ENCODE peak calls at places on chromosomes 6 and 20, in six cellular contexts. E is left lung, D is cardiac fibroblast, F is uterus, Z is mucosa of descending colon, W is fibroblast of pulmonary artery. B is an unnamed sample.

GRCh38 chr6:90374201-90374600 is 77.6 kb upstream of the BACH2 start:
- DNase-seq in D (no peak), Z (no peak), W (no peak), F (no peak), E (no peak), B (no peak)

GRCh38 chr6:4929319-4929718 is 74.5 kb downstream of the RPP40 start:
- DNase-seq in Z (no peak), D (peak), W (peak), F (no peak), E (no peak), B (no peak)

GRCh38 chr6:11471261-11471660 is 66.3 kb upstream of the TMEM170B start:
- DNase-seq in W (no peak), D (no peak), Z (no peak), F (no peak), E (no peak), B (no peak)

GRCh38 chr6:20366082-20366834 is 35.4 kb upstream of the E2F3 start:
- DNase-seq in W (no peak), F (no peak), Z (peak), D (no peak), E (no peak), B (no peak)

GRCh38 chr6:16324622-16325225 is 86.3 kb downstream of the GMPR start:
- DNase-seq in E (no peak), Z (no peak), F (no peak), W (no peak), D (no peak), B (no peak)

GRCh38 chr6:52496609-52497008 is 76.5 kb downstream of the EFHC1 start:
- DNase-seq in D (no peak), W (no peak), E (no peak), F (no peak), Z (no peak), B (no peak)

GRCh38 chr6:4296552-4296951 is 161.2 kb upstream of the ECI2 start:
- DNase-seq in F (no peak), D (no peak), E (no peak), W (no peak), Z (no peak), B (no peak)

GRCh38 chr6:8930009-8930408 is 494.7 kb upstream of the SLC35B3 start:
- DNase-seq in Z (no peak), F (no peak), D (no peak), W (no peak), E (no peak), B (no peak)

GRCh38 chr6:75437451-75438185 is 56.0 kb downstream of the FILIP1 start:
- DNase-seq in W (peak), E (no peak), Z (no peak), D (peak), F (no peak), B (no peak)

GRCh38 chr6:136526196-136526930 is 23.9 kb downstream of the MAP7 start:
- DNase-seq in E (peak), D (peak), Z (peak), W (peak), F (no peak), B (no peak)

GRCh38 chr20:35359335-35359997 is 52.3 kb downstream of the UQCC1 start:
- DNase-seq in D (no peak), Z (no peak), E (no peak), F (no peak), W (no peak), B (no peak)

GRCh38 chr6:40894962-40895799 is 143.8 kb downstream of the UNC5CL start:
- DNase-seq in E (peak), W (peak), D (peak), F (peak), Z (peak), B (no peak)

GRCh38 chr6:154471609-154472362 is 38.7 kb downstream of the CNKSR3 start:
- DNase-seq in E (no peak), F (no peak), W (no peak), Z (no peak), D (no peak), B (no peak)

GRCh38 chr6:80725156-80725930 is 618.9 kb downstream of the BCKDHB start:
- DNase-seq in Z (no peak), W (no peak), F (no peak), E (no peak), D (peak), B (no peak)
- H3K4me3 ChIP-seq in Z (no peak), W (no peak), F (no peak), E (no peak), D (no peak), B (no peak)

DNA sequence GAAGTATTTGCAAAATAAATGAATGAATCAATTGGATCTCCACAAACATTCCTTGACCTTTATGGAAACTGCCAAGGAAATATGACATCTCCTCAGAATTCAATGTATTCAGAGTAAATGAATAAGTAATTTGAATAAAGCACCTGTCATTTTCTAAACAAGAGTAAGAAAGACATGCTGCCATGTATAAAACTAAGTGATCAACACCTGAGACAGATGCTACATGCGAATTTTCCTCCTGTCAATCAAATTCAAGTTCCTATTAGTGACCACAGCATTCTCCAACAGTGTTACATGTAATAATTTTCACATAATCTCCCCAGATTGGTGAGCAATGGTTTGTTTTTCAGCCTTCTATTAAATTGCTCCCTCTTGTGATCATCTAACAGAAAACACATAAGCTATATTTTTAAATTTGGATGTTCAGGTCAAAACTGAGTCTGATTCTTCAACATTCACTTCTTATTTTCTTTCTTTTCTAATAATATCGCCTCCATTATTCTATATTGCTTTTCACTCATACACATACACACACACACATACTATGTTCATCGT is 163.2 kb upstream of the RNF217 start:
- DNase-seq in D (peak), E (no peak), F (no peak), Z (no peak), W (peak), B (no peak)
- TF ChIP-seq CTCF in D (no peak), E (no peak), F (no peak), Z (no peak), W (peak), B (no peak)

DNA sequence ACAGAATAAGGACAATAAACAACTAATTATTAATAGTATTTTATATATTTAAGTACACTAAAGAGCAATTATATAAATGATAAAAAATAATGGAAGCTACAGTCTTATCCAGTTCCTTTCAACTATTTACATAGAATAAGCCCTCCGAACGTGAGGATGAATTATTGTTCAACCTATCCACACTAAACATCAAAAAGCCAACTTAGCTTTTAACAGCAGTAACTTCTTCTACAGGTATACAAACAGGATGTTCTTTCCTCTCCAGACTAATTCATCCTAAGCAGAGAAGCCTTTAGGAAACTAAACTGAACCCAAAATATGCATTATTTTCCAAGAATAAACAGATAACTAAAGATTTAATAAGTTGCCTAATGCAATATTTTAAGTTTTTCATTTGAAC is 2.3 kb downstream of the FKBP5 start:
- DNase-seq in Z (no peak), F (no peak), E (no peak), W (no peak), D (no peak), B (no peak)
- H3K4me3 ChIP-seq in Z (no peak), F (peak), E (peak), W (peak), D (peak), B (peak)

GRCh38 chr6:38279423-38279822 is 360.3 kb downstream of the BTBD9 start:
- DNase-seq in Z (no peak), F (no peak), E (no peak), W (no peak), D (peak), B (no peak)
- TF ChIP-seq CTCF in Z (no peak), F (no peak), E (no peak), W (peak), D (peak), B (no peak)

B was measured in esophagus squamous epithelium.